ENCODE peak calls at places on chromosome 5, in five cellular contexts. D is neuronal stem cell, L is GM23248, X is GM23338, G is GM12878. R is an unnamed sample.

GRCh38 chr5:32625106-32625505 is 39.7 kb downstream of the SUB1 start:
- DNase-seq in D (no peak), L (no peak), X (no peak), G (no peak), R (no peak)

GRCh38 chr5:155460501-155460931 is 447.0 kb downstream of the KIF4B start:
- DNase-seq in D (no peak), L (no peak), X (no peak), G (no peak), R (no peak)

GRCh38 chr5:54518146-54519082 is 855 bp downstream of the SNX18 start:
- DNase-seq in D (no peak), L (peak; percentile 76), X (peak; percentile 60), G (no peak), R (no peak)

GRCh38 chr5:169728-170094 is 21.6 kb upstream of the LRRC14B start:
- DNase-seq in D (no peak), L (no peak), X (no peak), G (no peak), R (no peak)

GRCh38 chr5:95940758-95941682 is 20.6 kb downstream of the ELL2 start:
- DNase-seq in D (no peak), L (no peak), X (peak; percentile 71), G (no peak), R (no peak)

GRCh38 chr5:123511290-123511647 is 708 bp upstream of the CSNK1G3 start:
- DNase-seq in D (peak; percentile 18), L (peak; percentile 69), X (peak; percentile 17), G (no peak), R (no peak)

GRCh38 chr5:138706655-138707480 is 46.4 kb upstream of the CTNNA1 start:
- DNase-seq in D (no peak), L (peak; percentile 92), X (no peak), G (no peak), R (no peak)

GRCh38 chr5:177366528-177367322 is 9.0 kb downstream of the RGS14 start:
- DNase-seq in D (peak; percentile 87), L (peak; percentile 92), X (peak; percentile 99), G (no peak), R (peak; percentile 73)

GRCh38 chr5:1666812-1667588 is 132.6 kb downstream of the MRPL36 start:
- DNase-seq in D (peak; percentile 80), L (peak; percentile 32), X (peak; percentile 73), G (no peak), R (peak; percentile 78)

GRCh38 chr5:1104327-1105006 is 7.4 kb downstream of the SLC12A7 start:
- DNase-seq in D (no peak), L (no peak), X (no peak), G (no peak), R (no peak)

GRCh38 chr5:83564069-83564749 is 92.7 kb downstream of the VCAN start:
- DNase-seq in D (peak; percentile 21), L (peak; percentile 58), X (peak; percentile 57), G (no peak), R (peak; percentile 74)

GRCh38 chr5:179371123-179371515 is 25.9 kb upstream of the ADAMTS2 start:
- DNase-seq in D (no peak), L (no peak), X (no peak), G (no peak), R (no peak)

GRCh38 chr5:149298163-149298562 is 26.5 kb downstream of the AFAP1L1 start:
- DNase-seq in D (no peak), L (no peak), X (no peak), G (no peak), R (no peak)

GRCh38 chr5:83430130-83431010 is 41.2 kb upstream of the VCAN start:
- DNase-seq in D (peak; percentile 62), L (peak; percentile 81), X (peak; percentile 92), G (peak; percentile 21), R (peak; percentile 86)

GRCh38 chr5:32753765-32754164 is 42.6 kb downstream of the NPR3 start:
- DNase-seq in D (no peak), L (peak; percentile 39), X (no peak), G (no peak), R (no peak)

GRCh38 chr5:73625905-73626811 is at the start of gene ARHGEF28:
- DNase-seq in D (peak; percentile 56), L (peak; percentile 82), X (peak; percentile 72), G (no peak), R (no peak)

GRCh38 chr5:176822426-176823075 is 12.2 kb downstream of the UNC5A start:
- DNase-seq in D (no peak), L (no peak), X (no peak), G (no peak), R (no peak)

GRCh38 chr5:59367791-59368394 is 525.6 kb downstream of the PDE4D start:
- DNase-seq in D (peak; percentile 52), L (peak; percentile 77), X (peak; percentile 78), G (no peak), R (peak; percentile 73)

GRCh38 chr5:90233496-90233895 is 176.1 kb downstream of the CETN3 start:
- DNase-seq in D (no peak), L (peak; percentile 3), X (no peak), G (no peak), R (no peak)

GRCh38 chr5:54529565-54529964 is 12.0 kb downstream of the SNX18 start:
- DNase-seq in D (no peak), L (no peak), X (no peak), G (no peak), R (no peak)

GRCh38 chr5:123538670-123539459 is 26.9 kb downstream of the CSNK1G3 start:
- DNase-seq in D (no peak), L (peak; percentile 41), X (peak; percentile 13), G (no peak), R (no peak)

GRCh38 chr5:25713259-25713658 is 1068.5 kb upstream of the CDH10 start:
- DNase-seq in D (no peak), L (no peak), X (peak; percentile 46), G (peak; percentile 31), R (peak; percentile 47)

GRCh38 chr5:179904463-179905143 is 3.1 kb downstream of the TBC1D9B start:
- DNase-seq in D (no peak), L (no peak), X (no peak), G (no peak), R (no peak)

GRCh38 chr5:180072556-180072955 is 997 bp upstream of the RNF130 start:
- DNase-seq in D (no peak), L (no peak), X (peak; percentile 42), G (no peak), R (no peak)

GRCh38 chr5:4226565-4226964 is 630.9 kb downstream of the IRX1 start:
- DNase-seq in D (no peak), L (no peak), X (no peak), G (no peak), R (no peak)

DNA sequence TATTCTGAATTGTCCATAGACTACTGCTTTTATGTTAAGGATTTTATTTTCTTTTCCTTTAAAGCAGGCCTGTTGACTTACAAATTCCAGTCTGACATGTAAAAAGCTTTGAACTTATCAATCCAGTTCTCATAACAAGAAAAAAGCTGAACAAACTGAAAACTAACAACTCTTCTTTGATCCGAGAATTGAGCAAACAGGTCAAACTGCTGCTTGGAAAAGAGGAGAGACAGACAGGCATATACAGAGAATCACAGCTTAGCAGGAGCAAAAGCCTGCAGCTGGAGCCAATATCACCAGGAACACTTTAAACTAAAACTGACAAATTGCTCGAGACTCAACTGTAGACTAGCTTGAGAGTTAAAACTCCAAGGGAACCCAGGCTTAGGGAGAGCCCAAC is 85.8 kb downstream of the HINT1 start:
- DNase-seq in D (no peak), L (no peak), X (no peak), G (no peak), R (no peak)
- H3K4me2 ChIP-seq in D (no peak overlapping the region), L (no peak overlapping the region), X (no peak overlapping the region), G (no peak overlapping the region), R (no peak overlapping the region)

GRCh38 chr5:6215891-6216290 is 162.5 kb downstream of the MED10 start:
- DNase-seq in D (no peak), L (no peak), X (no peak), G (no peak), R (no peak)
- H2AFZ ChIP-seq in D (no peak overlapping the region), L (no peak overlapping the region), X (no peak overlapping the region), G (no peak overlapping the region), R (no peak overlapping the region)

GRCh38 chr5:126446498-126447224 is 23.5 kb downstream of the GRAMD2B start:
- DNase-seq in D (no peak), L (peak; percentile 96), X (no peak), G (no peak), R (no peak)
- H3K4me2 ChIP-seq in D (no peak overlapping the region), L (peak overlapping the region; percentile 68), X (no peak overlapping the region), G (peak overlapping the region; percentile 11), R (no peak overlapping the region)

GRCh38 chr5:157150995-157151394 is 8.3 kb upstream of the MED7 start:
- DNase-seq in D (no peak), L (no peak), X (no peak), G (no peak), R (peak; percentile 39)

GRCh38 chr5:157143127-157143959 is 678 bp upstream of the MED7 start:
- DNase-seq in D (no peak), L (peak; percentile 75), X (peak; percentile 18), G (no peak), R (peak; percentile 79)

GRCh38 chr5:157148734-157149615 is 6.3 kb upstream of the MED7 start:
- DNase-seq in D (peak; percentile 64), L (peak; percentile 71), X (peak; percentile 86), G (peak; percentile 40), R (peak; percentile 94)
- H2AFZ ChIP-seq in D (no peak overlapping the region), L (no peak overlapping the region), X (no peak overlapping the region), G (no peak overlapping the region), R (no peak overlapping the region)

DNA sequence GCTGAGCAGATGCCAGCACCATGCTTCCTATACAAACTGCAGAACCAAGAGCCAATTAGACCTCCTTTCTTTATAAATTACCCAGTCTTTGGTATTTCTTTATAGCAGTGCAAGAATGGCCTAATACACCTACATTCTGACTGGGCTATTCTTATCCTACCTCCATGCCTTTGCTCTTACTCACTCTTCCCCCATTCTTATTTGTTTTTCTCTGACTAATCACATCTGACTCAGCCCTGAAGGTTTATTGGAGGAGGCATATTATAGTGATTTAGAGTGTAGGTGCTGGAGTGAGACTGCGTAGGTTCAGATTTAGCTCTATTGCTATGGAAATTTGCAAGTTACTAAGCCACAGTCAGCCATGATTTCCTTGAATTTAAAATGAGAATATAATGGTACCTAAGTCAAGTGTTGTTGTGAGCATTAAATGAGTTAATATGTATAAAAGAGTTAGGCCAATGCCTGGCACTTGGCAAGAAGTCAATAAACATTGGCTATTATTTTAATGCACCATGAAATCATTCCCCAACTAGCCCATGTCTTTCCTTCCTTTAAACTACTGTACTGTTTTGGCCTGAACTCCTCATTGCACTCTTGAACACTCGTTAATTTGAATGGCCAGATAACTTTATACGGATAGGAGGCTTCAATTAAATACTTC is 531.2 kb upstream of the ZNF608 start:
- DNase-seq in D (no peak), L (peak; percentile 88), X (no peak), G (no peak), R (no peak)
- H3K4me2 ChIP-seq in D (no peak overlapping the region), L (peak overlapping the region; percentile 35), X (no peak overlapping the region), G (no peak overlapping the region), R (no peak overlapping the region)

R was measured in Karpas-422.